ENCODE peak calls at places on chromosome 11, in eight cellular contexts. One of them, this sample, is unnamed.

GRCh38 chr11:71198141-71198822 is 54.1 kb downstream of the SHANK2 start:
- DNase-seq in RPMI7951: no peak
- DNase-seq in RWPE1: no peak
- DNase-seq in 8988T: no peak
- DNase-seq in astrocyte of the cerebellum: no peak
- DNase-seq in dorsolateral prefrontal cortex: peak
- DNase-seq in cerebellar cortex: no peak
- DNase-seq in iPS-NIHi11: no peak
- DNase-seq in this sample: no peak

GRCh38 chr11:121936375-121936774 is 179.6 kb downstream of the BLID start:
- DNase-seq in 8988T: no peak
- DNase-seq in astrocyte of the cerebellum: no peak
- DNase-seq in iPS-NIHi11: no peak
- DNase-seq in cerebellar cortex: no peak
- DNase-seq in dorsolateral prefrontal cortex: no peak
- DNase-seq in RPMI7951: no peak
- DNase-seq in RWPE1: no peak
- DNase-seq in this sample: no peak

GRCh38 chr11:72584293-72584921 is 89.8 kb downstream of the PDE2A start:
- DNase-seq in RPMI7951: peak
- DNase-seq in 8988T: no peak
- DNase-seq in cerebellar cortex: no peak
- DNase-seq in RWPE1: no peak
- DNase-seq in dorsolateral prefrontal cortex: peak
- DNase-seq in iPS-NIHi11: peak
- DNase-seq in astrocyte of the cerebellum: no peak
- DNase-seq in this sample: no peak

GRCh38 chr11:126011220-126011619 is 51.4 kb downstream of the CDON start:
- DNase-seq in RWPE1: no peak
- DNase-seq in dorsolateral prefrontal cortex: no peak
- DNase-seq in RPMI7951: no peak
- DNase-seq in cerebellar cortex: peak
- DNase-seq in iPS-NIHi11: no peak
- DNase-seq in astrocyte of the cerebellum: no peak
- DNase-seq in 8988T: no peak
- DNase-seq in this sample: no peak

GRCh38 chr11:77188323-77188911 is 60.4 kb downstream of the MYO7A start:
- DNase-seq in astrocyte of the cerebellum: peak
- DNase-seq in RPMI7951: peak
- DNase-seq in dorsolateral prefrontal cortex: peak
- DNase-seq in cerebellar cortex: peak
- DNase-seq in 8988T: peak
- DNase-seq in iPS-NIHi11: peak
- DNase-seq in RWPE1: peak
- DNase-seq in this sample: peak

GRCh38 chr11:126405906-126406305 is 50.4 kb downstream of the ST3GAL4 start:
- DNase-seq in cerebellar cortex: no peak
- DNase-seq in astrocyte of the cerebellum: no peak
- DNase-seq in RWPE1: peak
- DNase-seq in dorsolateral prefrontal cortex: no peak
- DNase-seq in iPS-NIHi11: peak
- DNase-seq in RPMI7951: no peak
- DNase-seq in 8988T: peak
- DNase-seq in this sample: no peak

GRCh38 chr11:134276396-134277175 is 407 bp downstream of the GLB1L3 start:
- DNase-seq in RPMI7951: no peak
- DNase-seq in astrocyte of the cerebellum: no peak
- DNase-seq in RWPE1: peak
- DNase-seq in iPS-NIHi11: peak
- DNase-seq in dorsolateral prefrontal cortex: no peak
- DNase-seq in 8988T: no peak
- DNase-seq in cerebellar cortex: peak
- DNase-seq in this sample: no peak

GRCh38 chr11:9687736-9688494 is 24.0 kb downstream of the SWAP70 start:
- DNase-seq in astrocyte of the cerebellum: no peak
- DNase-seq in RPMI7951: peak
- DNase-seq in iPS-NIHi11: no peak
- DNase-seq in cerebellar cortex: no peak
- DNase-seq in dorsolateral prefrontal cortex: no peak
- DNase-seq in RWPE1: no peak
- DNase-seq in 8988T: no peak
- DNase-seq in this sample: no peak

GRCh38 chr11:33545941-33546340 is 154.7 kb downstream of the C11orf91 start:
- DNase-seq in cerebellar cortex: no peak
- DNase-seq in RWPE1: no peak
- DNase-seq in astrocyte of the cerebellum: no peak
- DNase-seq in RPMI7951: no peak
- DNase-seq in dorsolateral prefrontal cortex: no peak
- DNase-seq in iPS-NIHi11: no peak
- DNase-seq in 8988T: no peak
- DNase-seq in this sample: no peak

GRCh38 chr11:60974726-60975125 is 3.2 kb downstream of the CD6 start:
- DNase-seq in astrocyte of the cerebellum: no peak
- DNase-seq in RWPE1: no peak
- DNase-seq in 8988T: no peak
- DNase-seq in dorsolateral prefrontal cortex: peak
- DNase-seq in cerebellar cortex: no peak
- DNase-seq in RPMI7951: no peak
- DNase-seq in iPS-NIHi11: no peak
- DNase-seq in this sample: peak

GRCh38 chr11:44585421-44585820 is 20.0 kb downstream of the CD82 start:
- DNase-seq in RPMI7951: no peak
- DNase-seq in astrocyte of the cerebellum: no peak
- DNase-seq in 8988T: no peak
- DNase-seq in cerebellar cortex: no peak
- DNase-seq in dorsolateral prefrontal cortex: no peak
- DNase-seq in RWPE1: no peak
- DNase-seq in iPS-NIHi11: no peak
- DNase-seq in this sample: no peak

GRCh38 chr11:6488831-6489230 is 7.5 kb downstream of the TIMM10B start:
- DNase-seq in RPMI7951: no peak
- DNase-seq in iPS-NIHi11: no peak
- DNase-seq in RWPE1: no peak
- DNase-seq in 8988T: no peak
- DNase-seq in dorsolateral prefrontal cortex: no peak
- DNase-seq in cerebellar cortex: no peak
- DNase-seq in astrocyte of the cerebellum: no peak
- DNase-seq in this sample: no peak

This sample was measured in nucleus accumbens.